ENCODE peak calls at places on chromosomes 12 and 14, in four cellular contexts. Z is stimulated activated CD4-positive, alpha-beta T cell treated with anti-CD3 and anti-CD28 coated beads, Interleukin-2, amount 100 ng/mL, for 48 hours; G is T-helper 17 cell; R is omental fat pad. D is an unnamed sample.

GRCh38 chr12:47942327-47943230 is 20.8 kb upstream of the TMEM106C start:
- DNase-seq in Z (peak; percentile 31), G (peak; percentile 32), R (no peak), D (no peak)

GRCh38 chr12:104490850-104491249 is 34.1 kb downstream of the CHST11 start:
- DNase-seq in Z (no peak), R (no peak), G (no peak), D (no peak)

GRCh38 chr14:72678360-72678759 is 215.5 kb downstream of the DPF3 start:
- DNase-seq in Z (no peak), G (no peak), R (no peak), D (no peak)

GRCh38 chr12:5204271-5204670 is 160.6 kb downstream of the KCNA5 start:
- DNase-seq in R (no peak), Z (no peak), G (no peak), D (no peak)

GRCh38 chr12:65882504-65882903 is 58.2 kb downstream of the HMGA2 start:
- DNase-seq in R (no peak), Z (no peak), G (no peak), D (no peak)

GRCh38 chr12:106648736-106649135 is 65.9 kb downstream of the RFX4 start:
- DNase-seq in G (no peak), R (no peak), Z (no peak), D (no peak)

GRCh38 chr12:12823308-12823707 is 10.2 kb downstream of the DDX47 start:
- DNase-seq in R (no peak), Z (no peak), G (no peak), D (no peak)

GRCh38 chr12:13504074-13504473 is 307.5 kb downstream of the EMP1 start:
- DNase-seq in G (no peak), R (no peak), Z (no peak), D (no peak)

GRCh38 chr12:28130625-28131598 is 59.3 kb upstream of the CCDC91 start:
- DNase-seq in G (no peak), Z (no peak), R (peak; percentile 24), D (no peak)

GRCh38 chr12:99658950-99659349 is 11.4 kb downstream of the GARIN6 start:
- DNase-seq in R (no peak), Z (no peak), G (no peak), D (no peak)

GRCh38 chr12:111905502-111905901 is 63.5 kb downstream of the MAPKAPK5 start:
- DNase-seq in Z (no peak), R (no peak), G (no peak), D (no peak)

GRCh38 chr14:100882991-100883788 is 20.3 kb downstream of the RTL1 start:
- DNase-seq in G (no peak), R (no peak), Z (no peak), D (no peak)

GRCh38 chr12:53094394-53094787 is 3.1 kb upstream of the IGFBP6 start:
- DNase-seq in Z (no peak), G (no peak), R (no peak), D (no peak)

GRCh38 chr12:2642176-2642892 is 152.4 kb upstream of the FKBP4 start:
- DNase-seq in Z (no peak), R (no peak), G (no peak), D (no peak)

GRCh38 chr14:71563754-71564153 is 368.5 kb upstream of the RGS6 start:
- DNase-seq in G (no peak), R (no peak), Z (no peak), D (no peak)

GRCh38 chr14:90839024-90839888 is 23.0 kb upstream of the TTC7B start:
- DNase-seq in R (no peak), G (no peak), Z (no peak), D (no peak)

GRCh38 chr12:130350715-130351114 is 13.0 kb downstream of the PIWIL1 start:
- DNase-seq in Z (no peak), G (no peak), R (no peak), D (no peak)

GRCh38 chr12:58668831-58669230 is 251.5 kb downstream of the LRIG3 start:
- DNase-seq in Z (no peak), R (no peak), G (no peak), D (no peak)

GRCh38 chr12:77236066-77236465 is 170.7 kb upstream of the E2F7 start:
- DNase-seq in R (no peak), G (no peak), Z (no peak), D (no peak)

GRCh38 chr12:82665142-82665923 is 21.4 kb upstream of the TMTC2 start:
- DNase-seq in Z (no peak), G (no peak), R (no peak), D (no peak)

GRCh38 chr14:55097894-55098560 is 31.0 kb upstream of the LGALS3 start:
- DNase-seq in R (no peak), Z (peak; percentile 38), G (no peak), D (peak; percentile 69)

GRCh38 chr12:52179396-52179973 is 12.3 kb downstream of the KRT80 start:
- DNase-seq in R (no peak), G (no peak), Z (no peak), D (no peak)

GRCh38 chr12:22088886-22089285 is 42.9 kb downstream of the CMAS start:
- DNase-seq in G (no peak), Z (no peak), R (no peak), D (no peak)

GRCh38 chr14:70018713-70019201 is 139.5 kb downstream of the SMOC1 start:
- DNase-seq in G (no peak), R (no peak), Z (no peak), D (no peak)

D was measured in suprapubic skin.